ENCODE peak calls at places on chromosomes 13 and 19, in nine cellular contexts. Z is H1, A is neural progenitor cell, F is HCT116, K is endodermal cell, X is PC-3, T is fibroblast of lung, L is GM23248, E is DND-41. C is an unnamed sample.
A peak's percentile ranks its signal among the peaks of the same experiment; 100 is the strongest.

GRCh38 chr19:5171711-5172110 is 168.9 kb downstream of the PTPRS start:
- DNase-seq in Z (no peak), A (no peak), F (peak; percentile 72), K (no peak), X (peak; percentile 58), T (no peak), L (no peak), E (no peak), C (peak; percentile 17)

GRCh38 chr19:55080915-55081772 is 5.5 kb downstream of the EPS8L1 start:
- DNase-seq in Z (peak; percentile 92), A (peak; percentile 85), F (peak; percentile 86), K (peak; percentile 100), X (no peak), T (peak; percentile 53), L (peak; percentile 58), E (no peak), C (peak; percentile 90)

GRCh38 chr13:111460548-111461444 is 140.4 kb downstream of the TEX29 start:
- DNase-seq in Z (peak; percentile 29), A (peak; percentile 80), F (peak; percentile 32), K (peak; percentile 83), X (peak; percentile 31), T (peak; percentile 70), L (peak; percentile 78), E (peak; percentile 26), C (no peak)

GRCh38 chr13:76225815-76226489 is 589.8 kb downstream of the LMO7 start:
- DNase-seq in Z (no peak), A (peak; percentile 55), F (no peak), K (no peak), X (no peak), T (peak; percentile 82), L (no peak), E (no peak), C (no peak)

GRCh38 chr19:45446944-45447343 is 20.9 kb upstream of the FOSB start:
- DNase-seq in Z (no peak), A (no peak), F (no peak), K (no peak), X (no peak), T (no peak), L (peak; percentile 65), E (no peak), C (no peak)

GRCh38 chr19:45767410-45767880 is 1.6 kb downstream of the SIX5 start:
- DNase-seq in Z (no peak), A (peak; percentile 88), F (no peak), K (peak; percentile 90), X (peak; percentile 75), T (peak; percentile 90), L (peak; percentile 92), E (no peak), C (peak; percentile 95)

GRCh38 chr19:1042689-1043511 is 3.0 kb downstream of the ABCA7 start:
- DNase-seq in Z (no peak), A (no peak), F (no peak), K (peak; percentile 52), X (no peak), T (peak; percentile 22), L (no peak), E (no peak), C (no peak)

GRCh38 chr13:45406421-45406820 is 11.8 kb downstream of the SLC25A30 start:
- DNase-seq in Z (no peak), A (no peak), F (no peak), K (no peak), X (no peak), T (no peak), L (no peak), E (no peak), C (no peak)

GRCh38 chr13:99276706-99277105 is 18.5 kb upstream of the GPR18 start:
- DNase-seq in Z (no peak), A (no peak), F (no peak), K (no peak), X (no peak), T (no peak), L (no peak), E (no peak), C (no peak)

DNA sequence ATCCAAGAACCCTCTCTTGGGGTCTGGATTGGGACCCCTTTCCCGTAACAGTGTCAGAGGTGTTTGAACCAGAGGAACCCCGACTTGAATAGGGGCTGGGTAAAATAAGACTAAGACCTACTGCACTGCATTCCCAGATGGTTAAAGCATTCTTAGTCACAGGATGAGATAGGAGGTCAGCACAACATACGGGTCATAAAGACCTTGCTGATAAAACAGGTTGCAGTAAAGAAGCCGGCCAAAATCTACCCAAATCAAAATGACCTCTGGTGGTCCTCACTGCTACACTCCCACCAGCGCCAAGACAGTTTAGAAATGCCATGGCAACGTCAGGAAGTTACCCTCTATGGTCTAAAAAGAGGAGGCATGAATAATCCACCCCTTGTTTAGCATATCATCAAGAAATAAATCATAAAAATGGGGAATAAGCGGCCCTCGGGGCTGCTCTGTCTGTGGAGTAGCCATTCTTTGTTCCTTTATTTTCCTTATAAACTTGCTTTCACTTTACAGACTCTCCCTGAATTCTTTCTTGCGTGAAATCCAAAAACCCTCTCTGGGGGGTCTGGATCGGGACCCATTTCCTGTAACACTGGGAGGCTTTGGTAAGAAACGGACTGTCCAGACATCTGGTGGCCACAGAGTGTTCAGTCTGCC is 4.4 kb upstream of the SIN3B start:
- DNase-seq in Z (no peak), A (peak; percentile 18), F (no peak), K (peak; percentile 51), X (peak; percentile 19), T (no peak), L (peak; percentile 36), E (no peak), C (no peak)
- H3K9ac ChIP-seq in Z (no peak overlapping the region), A (no peak overlapping the region), F (no peak overlapping the region), K (no peak overlapping the region), X (no peak overlapping the region), T (peak overlapping the region; percentile 5), L (peak overlapping the region; percentile 52), E (no peak overlapping the region), C (peak overlapping the region; percentile 5)

GRCh38 chr13:49641810-49642291 is 13.5 kb downstream of the ARL11 start:
- DNase-seq in Z (no peak), A (no peak), F (no peak), K (no peak), X (peak; percentile 36), T (peak; percentile 96), L (peak; percentile 94), E (no peak), C (no peak)
- H3K9ac ChIP-seq in Z (no peak overlapping the region), A (no peak overlapping the region), F (no peak overlapping the region), K (no peak overlapping the region), X (no peak overlapping the region), T (no peak overlapping the region), L (peak overlapping the region; percentile 43), E (no peak overlapping the region), C (no peak overlapping the region)

GRCh38 chr13:78286748-78287147 is 316.6 kb downstream of the POU4F1 start:
- DNase-seq in Z (no peak), A (no peak), F (no peak), K (no peak), X (no peak), T (no peak), L (no peak), E (no peak), C (no peak)
- H3K9ac ChIP-seq in Z (no peak overlapping the region), A (no peak overlapping the region), F (no peak overlapping the region), K (no peak overlapping the region), X (no peak overlapping the region), T (no peak overlapping the region), L (no peak overlapping the region), E (no peak overlapping the region), C (no peak overlapping the region)

DNA sequence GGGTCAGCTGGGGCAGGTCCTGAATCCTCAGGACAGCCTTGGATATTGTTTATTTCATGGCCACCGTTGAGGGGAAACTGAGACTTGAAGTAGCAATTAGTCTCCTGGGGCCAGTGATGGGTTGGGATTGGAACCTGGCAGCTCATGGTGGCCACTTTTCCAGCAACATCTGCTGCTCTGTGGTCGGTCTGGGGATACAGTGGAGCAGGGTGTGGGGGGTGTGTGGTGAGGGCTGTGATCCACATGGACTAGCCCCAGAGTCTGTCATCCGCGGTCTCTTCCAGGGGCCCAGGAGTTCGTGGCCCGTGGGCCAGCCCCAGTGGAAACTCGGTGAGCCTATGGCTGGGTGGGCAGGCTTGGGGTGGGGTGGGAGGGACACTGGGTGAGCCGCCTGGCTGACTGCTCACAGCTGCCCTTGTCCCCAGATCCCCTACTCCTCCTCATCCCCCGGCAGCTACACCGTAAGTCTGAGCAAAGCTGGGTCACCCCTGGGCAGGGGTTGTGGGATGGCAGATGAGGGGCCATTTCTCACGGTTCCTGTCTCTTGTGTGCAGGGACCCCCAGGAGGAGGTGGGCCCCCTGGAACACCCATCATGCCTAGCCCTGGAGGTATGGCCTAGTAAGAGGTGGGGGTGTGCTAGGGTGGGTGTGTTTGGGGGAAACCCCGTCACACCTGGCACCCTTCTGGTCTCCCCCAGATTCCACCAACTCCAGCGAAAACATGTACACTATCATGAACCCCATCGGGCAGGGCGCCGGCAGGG is 5.5 kb downstream of the ISYNA1 start:
- DNase-seq in Z (no peak), A (no peak), F (no peak), K (peak; percentile 55), X (no peak), T (no peak), L (no peak), E (no peak), C (no peak)
- H3K9ac ChIP-seq in Z (no peak overlapping the region), A (no peak overlapping the region), F (no peak overlapping the region), K (no peak overlapping the region), X (no peak overlapping the region), T (no peak overlapping the region), L (no peak overlapping the region), E (no peak overlapping the region), C (peak overlapping the region; percentile 34)

DNA sequence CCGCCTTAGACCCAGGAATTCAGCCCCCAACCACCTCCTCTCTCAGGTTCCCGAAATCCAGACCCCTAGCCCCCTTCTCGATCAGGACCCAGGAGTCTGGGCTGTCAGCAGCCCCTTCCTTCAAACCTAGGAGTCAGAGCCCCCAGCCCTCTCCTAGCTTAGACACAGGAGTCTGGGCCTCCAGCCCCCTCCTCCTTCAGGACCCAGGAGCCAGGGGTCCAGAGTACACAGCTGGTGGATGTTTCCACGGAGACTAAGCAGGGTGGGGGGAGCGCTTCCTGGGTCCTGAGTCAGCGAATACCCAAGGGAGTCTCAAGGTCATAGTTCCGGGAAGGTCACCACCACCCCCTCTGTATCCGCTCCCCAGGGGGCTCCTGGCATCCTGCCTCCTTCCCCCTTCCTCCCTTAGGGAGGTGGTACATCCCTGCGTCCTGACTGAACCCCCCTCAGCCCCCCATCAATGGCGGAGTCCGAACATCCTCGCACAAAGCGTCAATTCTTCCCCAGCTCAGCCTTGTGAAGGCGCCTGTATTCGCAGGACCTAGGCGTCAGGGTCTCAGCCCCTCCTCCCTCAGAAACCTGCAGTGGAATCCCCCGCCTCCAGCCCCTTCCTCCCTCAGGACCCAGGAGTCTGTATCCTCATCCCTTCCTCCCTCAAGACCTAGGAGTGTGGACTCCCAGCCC is 4.6 kb downstream of the CADM4 start:
- DNase-seq in Z (no peak), A (peak; percentile 86), F (no peak), K (peak; percentile 76), X (no peak), T (peak; percentile 23), L (peak; percentile 43), E (no peak), C (no peak)
- H3K9ac ChIP-seq in Z (no peak overlapping the region), A (no peak overlapping the region), F (no peak overlapping the region), K (peak overlapping the region; percentile 17), X (no peak overlapping the region), T (peak overlapping the region; percentile 16), L (no peak overlapping the region), E (no peak overlapping the region), C (peak overlapping the region; percentile 58)

C was measured in kidney.